ENCODE peak calls at places on chromosomes 16 and 17, in five cellular contexts. One of them, this sample, is unnamed.
A peak's percentile ranks its signal among the peaks of the same experiment; 100 is the strongest.

GRCh38 chr17:50677851-50678375 is 29.8 kb downstream of the ANKRD40 start:
- DNase-seq in body of pancreas: peak; percentile 7
- DNase-seq in mesendoderm: no peak
- DNase-seq in DND-41: no peak
- DNase-seq in kidney: peak; percentile 38
- DNase-seq in this sample: no peak

GRCh38 chr17:59853168-59853918 is 39.4 kb downstream of the TUBD1 start:
- DNase-seq in body of pancreas: peak; percentile 89
- DNase-seq in mesendoderm: peak; percentile 72
- DNase-seq in DND-41: peak; percentile 43
- DNase-seq in kidney: peak; percentile 71
- DNase-seq in this sample: peak; percentile 46

GRCh38 chr17:76553163-76553908 is 13.5 kb downstream of the PRCD start:
- DNase-seq in body of pancreas: no peak
- DNase-seq in mesendoderm: no peak
- DNase-seq in DND-41: no peak
- DNase-seq in kidney: no peak
- DNase-seq in this sample: no peak

GRCh38 chr17:1095093-1095852 is 84.5 kb downstream of the ABR start:
- DNase-seq in body of pancreas: no peak
- DNase-seq in mesendoderm: no peak
- DNase-seq in DND-41: no peak
- DNase-seq in kidney: no peak
- DNase-seq in this sample: no peak

GRCh38 chr16:2838928-2839327 is 8.8 kb downstream of the ZG16B start:
- DNase-seq in body of pancreas: peak; percentile 79
- DNase-seq in mesendoderm: peak; percentile 89
- DNase-seq in DND-41: peak; percentile 52
- DNase-seq in kidney: peak; percentile 87
- DNase-seq in this sample: no peak

GRCh38 chr16:83661656-83662055 is 146.1 kb upstream of the HSBP1 start:
- DNase-seq in body of pancreas: no peak
- DNase-seq in mesendoderm: no peak
- DNase-seq in DND-41: no peak
- DNase-seq in kidney: no peak
- DNase-seq in this sample: no peak

GRCh38 chr16:88769617-88770458 is 15.2 kb downstream of the PIEZO1 start:
- DNase-seq in body of pancreas: peak; percentile 76
- DNase-seq in mesendoderm: peak; percentile 93
- DNase-seq in DND-41: peak; percentile 31
- DNase-seq in kidney: no peak
- DNase-seq in this sample: no peak

GRCh38 chr16:80171746-80172145 is 369.0 kb upstream of the DYNLRB2 start:
- DNase-seq in body of pancreas: no peak
- DNase-seq in mesendoderm: no peak
- DNase-seq in DND-41: no peak
- DNase-seq in kidney: no peak
- DNase-seq in this sample: no peak

GRCh38 chr16:87458424-87458915 is 34.4 kb downstream of the ZCCHC14 start:
- DNase-seq in body of pancreas: no peak
- DNase-seq in mesendoderm: no peak
- DNase-seq in DND-41: no peak
- DNase-seq in kidney: no peak
- DNase-seq in this sample: no peak

GRCh38 chr16:51374346-51374745 is 223.3 kb upstream of the SALL1 start:
- DNase-seq in body of pancreas: no peak
- DNase-seq in mesendoderm: no peak
- DNase-seq in DND-41: no peak
- DNase-seq in kidney: no peak
- DNase-seq in this sample: no peak

GRCh38 chr17:19343256-19343630 is 19.3 kb downstream of the B9D1 start:
- DNase-seq in body of pancreas: peak; percentile 6
- DNase-seq in mesendoderm: no peak
- DNase-seq in DND-41: no peak
- DNase-seq in kidney: no peak
- DNase-seq in this sample: no peak

GRCh38 chr17:4329838-4330237 is 36.6 kb downstream of the UBE2G1 start:
- DNase-seq in body of pancreas: no peak
- DNase-seq in mesendoderm: peak; percentile 84
- DNase-seq in DND-41: no peak
- DNase-seq in kidney: no peak
- DNase-seq in this sample: no peak

GRCh38 chr17:51012538-51012937 is 108.1 kb downstream of the SPAG9 start:
- DNase-seq in body of pancreas: no peak
- DNase-seq in mesendoderm: no peak
- DNase-seq in DND-41: no peak
- DNase-seq in kidney: no peak
- DNase-seq in this sample: no peak

GRCh38 chr17:57211010-57211411 is 45.3 kb upstream of the MSI2 start:
- DNase-seq in body of pancreas: no peak
- DNase-seq in mesendoderm: peak; percentile 8
- DNase-seq in DND-41: no peak
- DNase-seq in kidney: no peak
- DNase-seq in this sample: no peak

GRCh38 chr16:61419771-61420170 is 616.5 kb downstream of the CDH8 start:
- DNase-seq in body of pancreas: no peak
- DNase-seq in mesendoderm: peak; percentile 76
- DNase-seq in DND-41: no peak
- DNase-seq in kidney: no peak
- DNase-seq in this sample: no peak

GRCh38 chr17:6668727-6669425 is 17.3 kb downstream of the C17orf100 start:
- DNase-seq in body of pancreas: no peak
- DNase-seq in mesendoderm: no peak
- DNase-seq in DND-41: no peak
- DNase-seq in kidney: no peak
- DNase-seq in this sample: no peak

GRCh38 chr17:6668219-6668618 is 16.7 kb downstream of the C17orf100 start:
- DNase-seq in body of pancreas: no peak
- DNase-seq in mesendoderm: no peak
- DNase-seq in DND-41: no peak
- DNase-seq in kidney: no peak
- DNase-seq in this sample: no peak

GRCh38 chr17:6666557-6666956 is 15.0 kb downstream of the C17orf100 start:
- DNase-seq in body of pancreas: no peak
- DNase-seq in mesendoderm: no peak
- DNase-seq in DND-41: no peak
- DNase-seq in kidney: no peak
- DNase-seq in this sample: no peak

GRCh38 chr17:6667516-6667915 is 16.0 kb downstream of the C17orf100 start:
- DNase-seq in body of pancreas: no peak
- DNase-seq in mesendoderm: no peak
- DNase-seq in DND-41: no peak
- DNase-seq in kidney: no peak
- DNase-seq in this sample: no peak

GRCh38 chr17:6666077-6666521 is 14.5 kb downstream of the C17orf100 start:
- DNase-seq in body of pancreas: peak; percentile 79
- DNase-seq in mesendoderm: peak; percentile 87
- DNase-seq in DND-41: peak; percentile 54
- DNase-seq in kidney: peak; percentile 86
- DNase-seq in this sample: peak; percentile 78
- H3K27ac ChIP-seq in body of pancreas: no peak overlapping the region
- H3K27ac ChIP-seq in mesendoderm: no peak overlapping the region
- H3K27ac ChIP-seq in DND-41: no peak overlapping the region
- H3K27ac ChIP-seq in kidney: no peak overlapping the region
- H3K27ac ChIP-seq in this sample: no peak overlapping the region

GRCh38 chr17:82092094-82092586 is 5.9 kb downstream of the FASN start:
- DNase-seq in body of pancreas: no peak
- DNase-seq in mesendoderm: no peak
- DNase-seq in DND-41: no peak
- DNase-seq in kidney: peak; percentile 71
- DNase-seq in this sample: no peak
- H3K27ac ChIP-seq in body of pancreas: no peak overlapping the region
- H3K27ac ChIP-seq in mesendoderm: no peak overlapping the region
- H3K27ac ChIP-seq in DND-41: no peak overlapping the region
- H3K27ac ChIP-seq in kidney: no peak overlapping the region
- H3K27ac ChIP-seq in this sample: no peak overlapping the region

DNA sequence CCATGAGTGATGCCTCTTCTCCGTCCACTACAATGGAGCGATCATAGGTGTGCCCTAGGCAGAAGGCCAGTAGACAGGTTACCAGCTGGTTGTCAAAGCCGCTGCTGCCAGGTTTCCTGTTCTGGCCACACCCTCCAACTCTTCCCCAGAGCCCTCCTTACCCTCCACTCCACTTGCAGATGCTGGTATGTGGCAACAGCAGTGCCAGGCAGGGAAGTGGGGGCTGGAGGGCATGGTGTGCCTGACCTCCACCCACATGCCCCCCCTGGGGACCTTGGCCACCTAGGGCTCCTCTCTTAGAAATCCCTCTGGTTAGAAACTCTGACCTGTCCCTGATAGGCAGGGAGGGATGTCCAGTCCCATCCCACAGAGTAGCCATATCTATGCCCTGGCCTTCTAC is 1.5 kb downstream of the RRAD start:
- DNase-seq in body of pancreas: no peak
- DNase-seq in mesendoderm: no peak
- DNase-seq in DND-41: no peak
- DNase-seq in kidney: no peak
- DNase-seq in this sample: no peak
- H3K27ac ChIP-seq in body of pancreas: no peak overlapping the region
- H3K27ac ChIP-seq in mesendoderm: no peak overlapping the region
- H3K27ac ChIP-seq in DND-41: no peak overlapping the region
- H3K27ac ChIP-seq in kidney: peak overlapping the region; percentile 10
- H3K27ac ChIP-seq in this sample: peak overlapping the region; percentile 97

GRCh38 chr16:8885674-8886592 is 3.8 kb downstream of the LITAFD start:
- DNase-seq in body of pancreas: peak; percentile 44
- DNase-seq in mesendoderm: peak; percentile 50
- DNase-seq in DND-41: no peak
- DNase-seq in kidney: peak; percentile 73
- DNase-seq in this sample: no peak

GRCh38 chr16:8887952-8888560 is 5.9 kb downstream of the LITAFD start:
- DNase-seq in body of pancreas: peak; percentile 66
- DNase-seq in mesendoderm: no peak
- DNase-seq in DND-41: no peak
- DNase-seq in kidney: peak; percentile 75
- DNase-seq in this sample: peak; percentile 59

GRCh38 chr16:8888951-8889892 is 7.1 kb downstream of the LITAFD start:
- DNase-seq in body of pancreas: no peak
- DNase-seq in mesendoderm: no peak
- DNase-seq in DND-41: no peak
- DNase-seq in kidney: peak; percentile 68
- DNase-seq in this sample: no peak

GRCh38 chr16:8887438-8887765 is 5.3 kb downstream of the LITAFD start:
- DNase-seq in body of pancreas: no peak
- DNase-seq in mesendoderm: no peak
- DNase-seq in DND-41: no peak
- DNase-seq in kidney: peak; percentile 23
- DNase-seq in this sample: no peak

GRCh38 chr16:8886593-8887437 is 4.7 kb downstream of the LITAFD start:
- DNase-seq in body of pancreas: no peak
- DNase-seq in mesendoderm: no peak
- DNase-seq in DND-41: no peak
- DNase-seq in kidney: peak; percentile 17
- DNase-seq in this sample: no peak
- H3K27ac ChIP-seq in body of pancreas: no peak overlapping the region
- H3K27ac ChIP-seq in mesendoderm: no peak overlapping the region
- H3K27ac ChIP-seq in DND-41: no peak overlapping the region
- H3K27ac ChIP-seq in kidney: no peak overlapping the region
- H3K27ac ChIP-seq in this sample: no peak overlapping the region

DNA sequence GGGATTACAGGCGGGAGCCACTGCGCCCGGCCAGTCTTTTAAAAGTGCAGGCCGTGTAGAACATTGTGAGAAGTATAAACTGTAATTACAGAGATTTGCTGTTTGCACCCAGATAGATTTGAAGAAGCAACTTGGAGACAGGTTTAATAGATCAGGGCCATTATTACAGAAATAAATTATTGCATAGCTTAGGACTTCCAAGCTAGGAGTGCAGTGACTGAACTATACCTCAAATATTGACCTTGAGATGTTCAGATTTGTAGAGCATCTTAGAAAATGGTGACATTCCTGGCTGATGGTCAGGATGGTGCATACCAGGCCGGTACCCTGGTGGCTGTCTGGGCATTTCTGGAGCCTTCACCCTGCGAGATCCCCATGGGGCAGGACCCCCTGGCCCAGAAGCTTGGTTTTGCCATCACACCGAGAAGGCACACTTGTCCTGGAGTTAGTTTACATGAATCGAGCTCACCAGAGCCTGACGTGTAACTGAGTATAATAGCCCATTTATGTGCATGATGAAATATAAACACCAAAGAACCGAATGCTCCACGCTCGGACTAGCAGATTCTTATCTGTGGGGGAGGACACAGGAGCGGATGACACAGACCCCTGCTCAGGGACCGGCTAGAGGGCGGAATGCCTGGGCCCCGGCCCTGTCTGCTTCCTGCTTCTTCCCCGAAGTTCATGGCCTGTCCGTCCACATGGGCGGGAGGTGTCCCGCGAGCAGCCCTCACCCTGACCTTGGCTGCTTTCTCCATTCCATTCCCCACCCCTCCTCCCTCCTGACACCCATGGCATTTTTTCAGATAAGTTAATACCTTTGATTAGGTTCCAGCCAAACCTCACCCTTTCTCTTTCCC is 32.1 kb downstream of the CCDC40 start:
- DNase-seq in body of pancreas: peak; percentile 62
- DNase-seq in mesendoderm: peak; percentile 27
- DNase-seq in DND-41: no peak
- DNase-seq in kidney: peak; percentile 92
- DNase-seq in this sample: no peak
- H3K27ac ChIP-seq in body of pancreas: peak overlapping the region; percentile 92
- H3K27ac ChIP-seq in mesendoderm: no peak overlapping the region
- H3K27ac ChIP-seq in DND-41: no peak overlapping the region
- H3K27ac ChIP-seq in kidney: peak overlapping the region; percentile 83
- H3K27ac ChIP-seq in this sample: no peak overlapping the region

GRCh38 chr17:10032142-10032541 is 127.1 kb upstream of the RCVRN start:
- DNase-seq in body of pancreas: no peak
- DNase-seq in mesendoderm: no peak
- DNase-seq in DND-41: no peak
- DNase-seq in kidney: no peak
- DNase-seq in this sample: no peak
- H3K27ac ChIP-seq in body of pancreas: peak overlapping the region; percentile 51
- H3K27ac ChIP-seq in mesendoderm: no peak overlapping the region
- H3K27ac ChIP-seq in DND-41: no peak overlapping the region
- H3K27ac ChIP-seq in kidney: no peak overlapping the region
- H3K27ac ChIP-seq in this sample: no peak overlapping the region

GRCh38 chr16:21611546-21612384 is 12.4 kb downstream of the METTL9 start:
- DNase-seq in body of pancreas: no peak
- DNase-seq in mesendoderm: no peak
- DNase-seq in DND-41: no peak
- DNase-seq in kidney: no peak
- DNase-seq in this sample: no peak
- H3K27ac ChIP-seq in body of pancreas: no peak overlapping the region
- H3K27ac ChIP-seq in mesendoderm: no peak overlapping the region
- H3K27ac ChIP-seq in DND-41: peak overlapping the region; percentile 2
- H3K27ac ChIP-seq in kidney: peak overlapping the region; percentile 69
- H3K27ac ChIP-seq in this sample: no peak overlapping the region

DNA sequence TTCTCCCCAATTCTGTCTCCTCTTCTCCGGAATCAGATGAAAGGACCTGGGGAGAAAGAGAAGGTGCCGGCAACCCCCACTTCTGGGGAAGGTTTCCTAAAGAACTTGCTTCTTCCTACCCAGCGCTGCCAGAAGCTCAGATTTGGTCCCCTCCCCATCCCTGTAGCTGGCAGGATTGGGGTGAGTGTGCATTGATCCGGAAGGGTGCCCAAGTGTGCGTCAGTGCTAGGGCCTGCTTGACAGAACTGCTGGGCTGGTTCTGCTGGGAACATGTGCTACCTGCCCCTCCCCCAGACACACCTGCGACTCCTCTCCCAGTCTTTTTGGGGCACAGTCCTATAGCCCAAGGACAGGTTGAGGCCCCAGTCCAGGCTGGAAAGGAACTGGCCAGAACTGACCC is 3.3 kb downstream of the ARL4D start:
- DNase-seq in body of pancreas: no peak
- DNase-seq in mesendoderm: no peak
- DNase-seq in DND-41: no peak
- DNase-seq in kidney: peak; percentile 89
- DNase-seq in this sample: peak; percentile 65
- H3K27ac ChIP-seq in body of pancreas: no peak overlapping the region
- H3K27ac ChIP-seq in mesendoderm: no peak overlapping the region
- H3K27ac ChIP-seq in DND-41: no peak overlapping the region
- H3K27ac ChIP-seq in kidney: peak overlapping the region; percentile 80
- H3K27ac ChIP-seq in this sample: peak overlapping the region; percentile 88